ENCODE peak calls at places on chromosome X, in ten cellular contexts. T, K, J, Z, D, F, Y, U, N and V are unnamed samples.

GRCh38 chrX:44731160-44731559 is 112.7 kb upstream of the DUSP21 start:
- DNase-seq in T (no peak), K (no peak), N (no peak), D (no peak), J (no peak), Z (no peak), Y (no peak), U (no peak), F (no peak), V (no peak)

GRCh38 chrX:7580127-7580526 is 262.8 kb upstream of the VCX start:
- DNase-seq in T (no peak), D (no peak), J (no peak), K (no peak), U (no peak), N (no peak), Z (no peak), F (no peak), Y (no peak), V (no peak)

GRCh38 chrX:150255441-150256296 is 107.4 kb upstream of the MAMLD1 start:
- DNase-seq in N (no peak), Z (no peak), D (no peak), U (no peak), K (no peak), Y (no peak), J (no peak), F (no peak), T (no peak), V (no peak)

GRCh38 chrX:108396188-108396885 is 41.9 kb downstream of the COL4A6 start:
- DNase-seq in T (no peak), D (no peak), K (no peak), U (no peak), N (no peak), J (no peak), Z (no peak), F (no peak), Y (no peak), V (no peak)

GRCh38 chrX:21375795-21376069 is 1.5 kb downstream of the CNKSR2 start:
- DNase-seq in K (no peak), Y (no peak), U (no peak), J (no peak), T (no peak), F (peak; percentile 38), N (no peak), Z (no peak), D (no peak), V (no peak)

GRCh38 chrX:9786839-9787635 is 808 bp downstream of the SHROOM2 start:
- DNase-seq in N (no peak), Y (no peak), T (no peak), J (peak; percentile 35), F (no peak), K (peak; percentile 43), D (peak; percentile 44), Z (no peak), U (no peak), V (no peak)

GRCh38 chrX:154030266-154030665 is 10.6 kb upstream of the IRAK1 start:
- DNase-seq in Z (no peak), U (no peak), N (no peak), T (no peak), F (no peak), K (no peak), J (no peak), Y (no peak), D (no peak), V (no peak)

GRCh38 chrX:154549766-154550165 is 2.3 kb downstream of the IKBKG start:
- DNase-seq in J (no peak), U (no peak), Y (no peak), N (no peak), Z (no peak), F (no peak), K (no peak), D (no peak), T (no peak), V (no peak)

GRCh38 chrX:131217878-131218486 is 71.1 kb downstream of the IGSF1 start:
- DNase-seq in Z (no peak), T (no peak), D (no peak), F (no peak), K (no peak), N (no peak), Y (no peak), J (no peak), U (no peak), V (no peak)

GRCh38 chrX:78378476-78379115 is 51.2 kb upstream of the CYSLTR1 start:
- DNase-seq in Y (no peak), Z (no peak), J (no peak), T (no peak), U (no peak), K (no peak), N (no peak), D (no peak), F (no peak), V (no peak)

GRCh38 chrX:67613366-67613765 is 69.5 kb downstream of the AR start:
- DNase-seq in J (no peak), T (no peak), K (no peak), F (no peak), Y (no peak), N (no peak), D (no peak), Z (no peak), U (no peak), V (no peak)

GRCh38 chrX:152865232-152865920 is 32.5 kb upstream of the ZNF185 start:
- DNase-seq in F (no peak), D (no peak), J (no peak), K (no peak), Y (no peak), Z (no peak), T (no peak), N (no peak), U (no peak), V (no peak)

GRCh38 chrX:11351375-11352295 is 58.4 kb downstream of the AMELX start:
- DNase-seq in K (no peak), D (peak; percentile 35), F (no peak), N (no peak), J (peak; percentile 16), T (no peak), U (no peak), Y (no peak), Z (peak; percentile 86), V (no peak)

GRCh38 chrX:16743604-16744325 is 24.4 kb downstream of the SYAP1 start:
- DNase-seq in K (no peak), U (no peak), F (no peak), T (no peak), Z (peak; percentile 60), Y (no peak), J (no peak), N (no peak), D (no peak), V (no peak)

GRCh38 chrX:22323541-22323940 is 50.8 kb downstream of the CBLL2 start:
- DNase-seq in J (no peak), U (no peak), Y (no peak), N (no peak), T (no peak), D (no peak), F (no peak), K (no peak), Z (no peak), V (no peak)

GRCh38 chrX:23504895-23505294 is 162.4 kb upstream of the PRDX4 start:
- DNase-seq in U (no peak), J (no peak), Y (no peak), N (no peak), K (no peak), T (no peak), F (no peak), D (no peak), Z (no peak), V (no peak)

GRCh38 chrX:2928583-2929434 is at the start of gene ARSD:
- DNase-seq in Y (peak; percentile 8), K (peak; percentile 95), U (peak; percentile 44), F (peak; percentile 73), T (no peak), J (peak; percentile 96), Z (peak; percentile 85), D (peak; percentile 92), N (peak; percentile 64), V (peak; percentile 7)

GRCh38 chrX:139831689-139832456 is 101.0 kb downstream of the ATP11C start:
- DNase-seq in T (no peak), J (no peak), F (no peak), K (no peak), N (no peak), Z (peak; percentile 44), U (no peak), Y (no peak), D (no peak), V (no peak)

GRCh38 chrX:84710611-84711010 is 208.4 kb upstream of the HDX start:
- DNase-seq in F (no peak), K (no peak), U (no peak), Z (no peak), Y (no peak), T (no peak), J (no peak), D (no peak), N (no peak), V (no peak)

GRCh38 chrX:53678667-53679066 is 7.9 kb downstream of the HUWE1 start:
- DNase-seq in D (no peak), K (no peak), N (no peak), T (no peak), J (no peak), U (peak; percentile 7), Y (no peak), Z (no peak), F (peak; percentile 13), V (peak; percentile 18)

GRCh38 chrX:154013614-154014360 is 5.9 kb downstream of the IRAK1 start:
- DNase-seq in Z (no peak), J (no peak), D (no peak), U (peak; percentile 41), T (no peak), K (peak; percentile 38), F (peak; percentile 64), Y (peak; percentile 30), N (no peak), V (peak; percentile 41)

GRCh38 chrX:120380699-120381098 is 18.8 kb downstream of the ATP1B4 start:
- DNase-seq in J (no peak), N (peak; percentile 3), Z (no peak), F (peak; percentile 14), Y (no peak), D (no peak), T (no peak), U (peak; percentile 34), K (peak; percentile 43), V (no peak)

GRCh38 chrX:31199051-31199769 is 127.4 kb upstream of the FTHL17 start:
- DNase-seq in Y (no peak), U (no peak), J (no peak), T (no peak), N (no peak), Z (peak; percentile 49), D (no peak), K (no peak), F (no peak), V (no peak)

GRCh38 chrX:41275661-41276609 is 58.0 kb upstream of the DDX3X start:
- DNase-seq in Z (no peak), N (peak; percentile 23), T (peak; percentile 14), K (peak; percentile 78), U (peak; percentile 50), Y (peak; percentile 26), D (peak; percentile 71), F (peak; percentile 84), J (peak; percentile 70), V (peak; percentile 27)

GRCh38 chrX:33156152-33156726 is 55.1 kb downstream of the DMD start:
- DNase-seq in F (no peak), Y (no peak), D (no peak), K (no peak), T (no peak), J (no peak), N (no peak), U (no peak), Z (no peak), V (no peak)

GRCh38 chrX:12245650-12246645 is 107.7 kb downstream of the FRMPD4 start:
- DNase-seq in N (no peak), Y (no peak), K (no peak), F (no peak), J (no peak), Z (peak; percentile 66), U (no peak), D (no peak), T (no peak), V (no peak)

GRCh38 chrX:151830911-151831310 is 81.8 kb upstream of the MAGEA4 start:
- DNase-seq in Z (no peak), Y (no peak), U (no peak), N (no peak), F (no peak), T (no peak), D (no peak), J (no peak), K (no peak), V (no peak)

GRCh38 chrX:10119399-10119990 is 37.3 kb upstream of the CLCN4 start:
- DNase-seq in D (no peak), T (peak; percentile 35), N (peak; percentile 61), Z (peak; percentile 58), F (peak; percentile 34), J (peak; percentile 76), U (peak; percentile 77), K (peak; percentile 55), Y (peak; percentile 57), V (peak; percentile 59)